ENCODE peak calls at places on chromosomes 16 and 17, in seven cellular contexts. G is T-cell, B is HTR-8/SVneo, L is heart left ventricle, D is renal cortical epithelial cell, J is thoracic aorta, U is AG04450. F is an unnamed sample.

GRCh38 chr17:45021607-45022287 is 29.7 kb downstream of the DCAKD start:
- DNase-seq in U (no peak), L (peak; percentile 70), J (no peak), B (no peak), D (no peak), G (peak; percentile 52), F (peak; percentile 68)

GRCh38 chr16:11476676-11477075 is 110.0 kb downstream of the LITAF start:
- DNase-seq in B (no peak), G (no peak), U (no peak), D (no peak), L (no peak), J (no peak), F (no peak)

GRCh38 chr17:66549731-66550207 is 247.4 kb downstream of the PRKCA start:
- DNase-seq in B (peak; percentile 81), U (peak; percentile 74), G (no peak), L (no peak), D (peak; percentile 98), J (no peak), F (peak; percentile 93)

GRCh38 chr16:48323783-48324775 is 61.1 kb downstream of the SIAH1 start:
- DNase-seq in J (no peak), D (no peak), G (no peak), B (no peak), L (no peak), U (no peak), F (no peak)

GRCh38 chr16:64428463-64428862 is 693.4 kb downstream of the CDH11 start:
- DNase-seq in J (no peak), G (no peak), L (no peak), B (no peak), D (peak; percentile 67), U (peak; percentile 41), F (peak; percentile 78)

GRCh38 chr17:38430316-38430715 is 2.1 kb downstream of the ARHGAP23 start:
- DNase-seq in B (no peak), G (no peak), D (peak; percentile 69), J (no peak), U (no peak), L (no peak), F (no peak)

GRCh38 chr16:407253-407652 is 5.6 kb downstream of the DECR2 start:
- DNase-seq in D (no peak), J (no peak), B (no peak), U (no peak), G (no peak), L (no peak), F (no peak)

GRCh38 chr17:16046966-16047365 is 47.3 kb downstream of the TTC19 start:
- DNase-seq in D (no peak), U (no peak), B (no peak), L (no peak), J (no peak), G (no peak), F (no peak)

GRCh38 chr16:68356249-68356918 is 45.6 kb downstream of the PRMT7 start:
- DNase-seq in U (no peak), J (no peak), L (no peak), B (no peak), G (peak; percentile 75), D (no peak), F (no peak)

GRCh38 chr17:58054641-58055040 is 28.6 kb upstream of the DYNLL2 start:
- DNase-seq in G (no peak), L (no peak), B (no peak), U (no peak), J (no peak), D (no peak), F (no peak)

F was measured in kidney tubule cell.